ENCODE peak calls at places on chromosomes 11 and 22, in six cellular contexts. V is keratinocyte; T is A549; J is SK-N-MC; G is body of pancreas; Z is CD8-positive, alpha-beta memory T cell. O is an unnamed sample.

GRCh38 chr11:3857628-3858027 is 2.2 kb downstream of the STIM1 start:
- DNase-seq in V (no peak), T (no peak), J (no peak), G (no peak), Z (no peak), O (no peak)

GRCh38 chr22:30315962-30316576 is 10.7 kb downstream of the TBC1D10A start:
- DNase-seq in V (no peak), T (no peak), J (no peak), G (no peak), Z (no peak), O (no peak)

GRCh38 chr11:119100246-119100959 is 1.2 kb downstream of the DPAGT1 start:
- DNase-seq in V (no peak), T (peak; percentile 51), J (no peak), G (peak; percentile 40), Z (no peak), O (peak; percentile 23)

GRCh38 chr11:109788969-109789490 is 304.2 kb upstream of the ZC3H12C start:
- DNase-seq in V (no peak), T (no peak), J (no peak), G (no peak), Z (no peak), O (no peak)

GRCh38 chr22:33271390-33272161 is 213.4 kb upstream of the SYN3 start:
- DNase-seq in V (no peak), T (no peak), J (no peak), G (peak; percentile 87), Z (no peak), O (peak; percentile 38)

GRCh38 chr11:110919241-110919893 is 207.1 kb upstream of the ARHGAP20 start:
- DNase-seq in V (no peak), T (no peak), J (no peak), G (no peak), Z (no peak), O (no peak)

GRCh38 chr11:102920118-102920684 is 35.3 kb downstream of the MMP13 start:
- DNase-seq in V (no peak), T (no peak), J (no peak), G (no peak), Z (no peak), O (no peak)

GRCh38 chr22:39087881-39088687 is 9.0 kb upstream of the APOBEC3H start:
- DNase-seq in V (no peak), T (no peak), J (no peak), G (no peak), Z (no peak), O (no peak)

GRCh38 chr11:29786092-29786491 is 230.7 kb downstream of the KCNA4 start:
- DNase-seq in V (no peak), T (no peak), J (no peak), G (no peak), Z (no peak), O (no peak)

GRCh38 chr11:84922836-84923235 is 704.3 kb downstream of the DLG2 start:
- DNase-seq in V (no peak), T (no peak), J (no peak), G (no peak), Z (no peak), O (no peak)

GRCh38 chr11:72228229-72228843 is 3.8 kb downstream of the INPPL1 start:
- DNase-seq in V (no peak), T (no peak), J (no peak), G (no peak), Z (no peak), O (no peak)

GRCh38 chr11:8658210-8658968 is 24.1 kb downstream of the TRIM66 start:
- DNase-seq in V (no peak), T (no peak), J (no peak), G (no peak), Z (no peak), O (peak; percentile 42)

GRCh38 chr11:126465573-126466287 is 110.2 kb downstream of the ST3GAL4 start:
- DNase-seq in V (no peak), T (no peak), J (no peak), G (peak; percentile 25), Z (no peak), O (peak; percentile 67)

GRCh38 chr11:118382954-118383353 is 18.5 kb upstream of the ATP5MG start:
- DNase-seq in V (no peak), T (no peak), J (no peak), G (no peak), Z (no peak), O (no peak)

GRCh38 chr11:116219171-116219635 is 553.6 kb downstream of the BUD13 start:
- DNase-seq in V (no peak), T (no peak), J (peak; percentile 16), G (no peak), Z (no peak), O (no peak)

GRCh38 chr22:40637181-40638150 is 947 bp upstream of the MRTFA start:
- DNase-seq in V (no peak), T (no peak), J (no peak), G (peak; percentile 56), Z (peak; percentile 66), O (peak; percentile 27)

GRCh38 chr11:85118151-85118550 is 509.0 kb downstream of the DLG2 start:
- DNase-seq in V (no peak), T (peak; percentile 1), J (no peak), G (no peak), Z (no peak), O (no peak)

GRCh38 chr22:48250937-48251530 is 1488.6 kb downstream of the TBC1D22A start:
- DNase-seq in V (no peak), T (no peak), J (no peak), G (no peak), Z (no peak), O (no peak)

GRCh38 chr11:119668685-119669084 is 60.3 kb downstream of the NECTIN1 start:
- DNase-seq in V (no peak), T (no peak), J (no peak), G (no peak), Z (no peak), O (no peak)

GRCh38 chr11:29260939-29261705 is 755.7 kb downstream of the KCNA4 start:
- DNase-seq in V (no peak), T (peak; percentile 86), J (no peak), G (no peak), Z (no peak), O (no peak)

GRCh38 chr22:48091060-48091650 is 1328.7 kb downstream of the TBC1D22A start:
- DNase-seq in V (no peak), T (no peak), J (no peak), G (no peak), Z (no peak), O (no peak)

GRCh38 chr11:33063326-33063775 is 24.0 kb downstream of the TCP11L1 start:
- DNase-seq in V (no peak), T (no peak), J (no peak), G (no peak), Z (no peak), O (no peak)

DNA sequence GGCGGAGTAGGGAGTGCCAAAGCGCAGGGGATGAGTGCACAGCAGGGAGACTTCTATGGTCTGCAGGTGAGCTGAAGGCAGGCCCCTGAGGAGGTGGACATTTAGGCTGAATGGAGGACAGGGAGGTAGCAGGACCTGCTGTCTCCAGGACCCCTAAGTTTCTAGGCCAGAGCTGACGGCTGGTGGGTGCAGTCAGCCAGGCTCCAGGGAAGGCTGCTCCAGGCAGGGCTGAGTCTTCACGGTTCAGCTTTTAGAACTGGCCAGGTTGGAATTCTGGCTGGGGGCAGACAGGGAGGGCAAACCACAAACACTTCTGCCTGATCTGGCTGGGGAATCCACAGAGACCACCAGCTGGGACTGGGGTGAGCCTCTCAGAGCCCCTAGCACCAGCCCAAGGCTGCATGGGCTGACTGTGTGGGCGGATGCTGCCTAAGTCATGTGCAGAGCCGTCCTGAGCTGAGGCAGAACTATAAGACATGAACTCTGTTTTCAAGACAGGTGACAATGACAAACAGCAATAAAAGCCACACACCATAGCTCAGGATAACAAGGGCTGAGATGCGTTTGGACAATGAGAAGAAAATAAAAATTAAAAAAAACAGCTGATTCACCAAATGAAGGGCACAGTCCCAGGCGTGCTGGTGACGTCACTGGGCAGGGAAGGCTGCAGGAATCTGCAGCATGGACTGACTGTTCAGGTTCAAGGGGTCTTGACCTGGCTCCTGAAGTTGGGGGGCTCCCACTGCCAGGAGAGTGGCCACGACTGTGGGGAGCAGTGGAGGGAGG is 10.4 kb upstream of the MALAT1 start:
- DNase-seq in V (no peak), T (peak; percentile 66), J (no peak), G (no peak), Z (no peak), O (peak; percentile 63)
- H3K4me3 ChIP-seq in V (no peak overlapping the region), T (peak overlapping the region; percentile 3), J (no peak overlapping the region), G (no peak overlapping the region), Z (no peak overlapping the region), O (peak overlapping the region; percentile 32)

GRCh38 chr11:45982656-45983470 is 60.4 kb downstream of the LARGE2 start:
- DNase-seq in V (no peak), T (peak; percentile 11), J (no peak), G (no peak), Z (no peak), O (no peak)
- H3K27ac ChIP-seq in V (no peak overlapping the region), T (no peak overlapping the region), J (no peak overlapping the region), G (no peak overlapping the region), Z (no peak overlapping the region), O (no peak overlapping the region)

GRCh38 chr11:62088331-62088933 is 35.4 kb upstream of the INCENP start:
- DNase-seq in V (no peak), T (peak; percentile 28), J (no peak), G (no peak), Z (no peak), O (peak; percentile 20)
- H3K4me3 ChIP-seq in V (no peak overlapping the region), T (no peak overlapping the region), J (no peak overlapping the region), G (no peak overlapping the region), Z (no peak overlapping the region), O (no peak overlapping the region)

GRCh38 chr11:86514453-86514852 is 139.8 kb downstream of the CCDC81 start:
- DNase-seq in V (no peak), T (no peak), J (no peak), G (no peak), Z (no peak), O (no peak)
- H3K27ac ChIP-seq in V (no peak overlapping the region), T (peak overlapping the region; percentile 31), J (no peak overlapping the region), G (no peak overlapping the region), Z (no peak overlapping the region), O (no peak overlapping the region)